ENCODE peak calls at places on chromosome 1, in six cellular contexts. I is cardiac muscle cell, R is testis, O is neuronal stem cell, F is astrocyte, W is aorta. L is an unnamed sample.

GRCh38 chr1:54404939-54405880 is 984 bp downstream of the SSBP3 start:
- DNase-seq in I (peak; percentile 16), R (peak; percentile 41), O (no peak), F (no peak), W (peak; percentile 66), L (no peak)

GRCh38 chr1:108208724-108209404 is 8.7 kb upstream of the SLC25A24 start:
- DNase-seq in I (no peak), R (no peak), O (no peak), F (no peak), W (no peak), L (no peak)

GRCh38 chr1:32180186-32181060 is 948 bp downstream of the TXLNA start:
- DNase-seq in I (peak; percentile 68), R (peak; percentile 67), O (peak; percentile 20), F (peak; percentile 31), W (peak; percentile 79), L (peak; percentile 23)

GRCh38 chr1:85137660-85138059 is 63.2 kb downstream of the SYDE2 start:
- DNase-seq in I (no peak), R (no peak), O (no peak), F (no peak), W (no peak), L (peak; percentile 13)

GRCh38 chr1:67264152-67264551 is 43.5 kb upstream of the IL12RB2 start:
- DNase-seq in I (no peak), R (no peak), O (no peak), F (no peak), W (no peak), L (no peak)

GRCh38 chr1:162856260-162856659 is 4.7 kb downstream of the CCDC190 start:
- DNase-seq in I (peak; percentile 88), R (no peak), O (no peak), F (peak; percentile 99), W (peak; percentile 49), L (peak; percentile 92)

GRCh38 chr1:232045571-232045970 is 419.0 kb downstream of the DISC1 start:
- DNase-seq in I (no peak), R (no peak), O (no peak), F (no peak), W (no peak), L (peak; percentile 47)

GRCh38 chr1:212149566-212149965 is 114.0 kb downstream of the DTL start:
- DNase-seq in I (no peak), R (no peak), O (no peak), F (no peak), W (no peak), L (no peak)

GRCh38 chr1:119779869-119780356 is 11.2 kb upstream of the HMGCS2 start:
- DNase-seq in I (peak; percentile 71), R (peak; percentile 31), O (no peak), F (no peak), W (no peak), L (peak; percentile 45)

GRCh38 chr1:88463401-88463800 is 220.7 kb upstream of the PKN2 start:
- DNase-seq in I (no peak), R (no peak), O (no peak), F (no peak), W (no peak), L (no peak)

GRCh38 chr1:196102826-196103225 is 505.4 kb downstream of the KCNT2 start:
- DNase-seq in I (no peak), R (no peak), O (no peak), F (no peak), W (no peak), L (peak; percentile 41)

GRCh38 chr1:116390195-116390594 is 17.2 kb downstream of the ATP1A1 start:
- DNase-seq in I (no peak), R (no peak), O (no peak), F (no peak), W (no peak), L (no peak)

GRCh38 chr1:23720256-23720995 is 22.8 kb upstream of the ELOA start:
- DNase-seq in I (no peak), R (no peak), O (no peak), F (no peak), W (no peak), L (peak; percentile 10)

GRCh38 chr1:97796716-97797115 is 124.1 kb downstream of the DPYD start:
- DNase-seq in I (peak; percentile 70), R (no peak), O (no peak), F (peak; percentile 59), W (no peak), L (no peak)

GRCh38 chr1:24895511-24895910 is 34.6 kb downstream of the RUNX3 start:
- DNase-seq in I (no peak), R (no peak), O (no peak), F (no peak), W (no peak), L (no peak)

GRCh38 chr1:56387071-56387747 is 192.2 kb downstream of the PLPP3 start:
- DNase-seq in I (no peak), R (no peak), O (no peak), F (peak; percentile 76), W (no peak), L (peak; percentile 20)

GRCh38 chr1:150162862-150163706 is 13.4 kb downstream of the PLEKHO1 start:
- DNase-seq in I (peak; percentile 99), R (peak; percentile 85), O (peak; percentile 83), F (peak; percentile 100), W (peak; percentile 96), L (peak; percentile 99)

GRCh38 chr1:171860696-171861095 is 19.4 kb downstream of the DNM3 start:
- DNase-seq in I (no peak), R (no peak), O (no peak), F (no peak), W (no peak), L (peak; percentile 88)

GRCh38 chr1:211732276-211732571 is 56.8 kb upstream of the NEK2 start:
- DNase-seq in I (no peak), R (no peak), O (no peak), F (no peak), W (no peak), L (no peak)

GRCh38 chr1:166920561-166921475 is 44.8 kb upstream of the TADA1 start:
- DNase-seq in I (peak; percentile 16), R (no peak), O (peak; percentile 44), F (no peak), W (no peak), L (no peak)
- H3K4me3 ChIP-seq in I (peak overlapping the region; percentile 21), R (peak overlapping the region; percentile 37), O (peak overlapping the region; percentile 73), F (peak overlapping the region; percentile 18), W (no peak overlapping the region), L (no peak overlapping the region)

GRCh38 chr1:39431927-39432326 is 59.5 kb upstream of the BMP8A start:
- DNase-seq in I (no peak), R (no peak), O (no peak), F (peak; percentile 68), W (no peak), L (no peak)

GRCh38 chr1:39436842-39437241 is 54.6 kb upstream of the BMP8A start:
- DNase-seq in I (no peak), R (no peak), O (no peak), F (no peak), W (no peak), L (no peak)

GRCh38 chr1:39435597-39435996 is 55.8 kb upstream of the BMP8A start:
- DNase-seq in I (no peak), R (no peak), O (no peak), F (no peak), W (no peak), L (no peak)

GRCh38 chr1:39438002-39438401 is 53.4 kb upstream of the BMP8A start:
- DNase-seq in I (no peak), R (no peak), O (no peak), F (no peak), W (no peak), L (no peak)

GRCh38 chr1:39434797-39435395 is 56.5 kb upstream of the BMP8A start:
- DNase-seq in I (no peak), R (no peak), O (no peak), F (peak; percentile 47), W (no peak), L (no peak)
- H3K36me3 ChIP-seq in I (peaks cover 81% of the 10 kb centered on the region), R (no peaks in the 10 kb centered on the region), O (peaks cover 20% of the 10 kb centered on the region), F (peaks cover 73% of the 10 kb centered on the region), W (peaks cover 12% of the 10 kb centered on the region), L (peaks cover 15% of the 10 kb centered on the region)

GRCh38 chr1:176196728-176197127 is 10.4 kb downstream of the COP1 start:
- DNase-seq in I (no peak), R (no peak), O (no peak), F (no peak), W (no peak), L (no peak)

GRCh38 chr1:176201568-176201967 is 5.5 kb downstream of the COP1 start:
- DNase-seq in I (no peak), R (no peak), O (no peak), F (no peak), W (no peak), L (peak; percentile 6)

GRCh38 chr1:176199707-176200106 is 7.4 kb downstream of the COP1 start:
- DNase-seq in I (no peak), R (no peak), O (no peak), F (no peak), W (no peak), L (no peak)

GRCh38 chr1:176195547-176195946 is 11.5 kb downstream of the COP1 start:
- DNase-seq in I (no peak), R (no peak), O (no peak), F (no peak), W (no peak), L (no peak)

DNA sequence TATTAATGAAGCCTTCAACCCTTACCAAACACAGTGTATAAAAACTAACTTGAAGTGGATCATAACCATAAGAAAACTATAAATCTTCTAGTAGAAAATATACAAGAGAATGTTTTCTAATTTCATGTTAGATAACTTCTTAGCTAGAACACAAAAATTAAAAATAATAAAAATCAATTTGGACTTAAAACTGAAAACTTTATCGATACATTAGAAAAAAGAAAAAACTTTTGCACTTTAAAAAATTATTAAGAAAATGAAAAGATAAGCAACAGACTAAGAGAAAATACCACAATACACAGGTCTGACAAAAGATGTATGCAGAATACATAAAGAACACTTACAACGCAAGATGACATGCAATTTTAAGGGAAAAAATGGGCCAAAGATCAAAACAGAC is 8.7 kb downstream of the COP1 start:
- DNase-seq in I (no peak), R (no peak), O (no peak), F (no peak), W (no peak), L (no peak)
- H3K4me3 ChIP-seq in I (no peak overlapping the region), R (no peak overlapping the region), O (no peak overlapping the region), F (no peak overlapping the region), W (no peak overlapping the region), L (no peak overlapping the region)

GRCh38 chr1:3738943-3739342 is 13.3 kb upstream of the CCDC27 start:
- DNase-seq in I (no peak), R (no peak), O (no peak), F (no peak), W (no peak), L (no peak)

GRCh38 chr1:3740752-3741151 is 11.5 kb upstream of the CCDC27 start:
- DNase-seq in I (no peak), R (no peak), O (no peak), F (no peak), W (no peak), L (no peak)

GRCh38 chr1:3742439-3743298 is 9.6 kb upstream of the CCDC27 start:
- DNase-seq in I (no peak), R (no peak), O (no peak), F (no peak), W (no peak), L (no peak)

GRCh38 chr1:3741566-3742438 is 10.4 kb upstream of the CCDC27 start:
- DNase-seq in I (no peak), R (no peak), O (no peak), F (no peak), W (no peak), L (no peak)

DNA sequence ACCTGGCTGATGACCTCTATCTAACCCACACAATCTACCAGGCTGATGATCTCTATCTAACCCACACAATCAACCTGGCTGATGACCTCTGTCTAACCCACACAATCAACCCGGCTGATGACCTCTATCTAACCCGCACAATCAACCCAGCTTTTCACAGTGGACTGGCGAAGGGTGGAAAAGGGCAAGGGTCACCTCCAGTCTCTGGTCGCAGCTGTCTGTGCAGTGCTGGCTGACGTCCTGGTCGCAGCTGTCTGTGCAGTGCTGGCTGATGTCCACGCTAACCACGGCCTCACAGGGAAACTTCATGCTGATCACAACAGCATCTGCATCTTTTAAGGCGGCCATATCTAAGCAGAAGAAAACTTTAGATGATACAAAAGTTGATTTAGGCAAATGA is 12.2 kb upstream of the CCDC27 start:
- DNase-seq in I (no peak), R (no peak), O (no peak), F (no peak), W (no peak), L (no peak)
- H3K36me3 ChIP-seq in I (peaks cover 29% of the 10 kb centered on the region), R (no peaks in the 10 kb centered on the region), O (peaks cover 48% of the 10 kb centered on the region), F (peaks cover 7% of the 10 kb centered on the region), W (peaks cover 6% of the 10 kb centered on the region), L (peaks cover 11% of the 10 kb centered on the region)